ENCODE peak calls at places on chromosomes 4 and X, in five cellular contexts. N is left lung; C is CD8-positive, alpha-beta T cell; Z is osteoblast; O is CD4-positive, alpha-beta T cell. L is an unnamed sample.
A peak's percentile ranks its signal among the peaks of the same experiment; 100 is the strongest.

GRCh38 chr4:111066447-111066846 is 443.6 kb upstream of the PITX2 start:
- DNase-seq in N (no peak), C (no peak), Z (no peak), O (no peak), L (no peak)

GRCh38 chrX:107025538-107025937 is 25.5 kb upstream of the MORC4 start:
- DNase-seq in N (no peak), C (no peak), Z (no peak), O (no peak), L (no peak)

GRCh38 chrX:154607370-154607769 is 11.7 kb downstream of the CTAG1B start:
- DNase-seq in N (no peak), C (no peak), Z (no peak), O (no peak), L (no peak)

GRCh38 chr4:149645790-149646189 is 169.9 kb downstream of the IQCM start:
- DNase-seq in N (no peak), C (no peak), Z (no peak), O (no peak), L (no peak)

GRCh38 chr4:37388672-37389368 is 144.3 kb downstream of the NWD2 start:
- DNase-seq in N (no peak), C (no peak), Z (no peak), O (no peak), L (no peak)

GRCh38 chrX:12378263-12378662 is 240.0 kb downstream of the FRMPD4 start:
- DNase-seq in N (no peak), C (no peak), Z (no peak), O (no peak), L (no peak)

GRCh38 chr4:89273741-89274141 is 33.9 kb downstream of the GPRIN3 start:
- DNase-seq in N (no peak), C (no peak), Z (no peak), O (no peak), L (no peak)

GRCh38 chrX:72297953-72298730 is 7.6 kb downstream of the CITED1 start:
- DNase-seq in N (no peak), C (no peak), Z (peak; percentile 57), O (no peak), L (no peak)

GRCh38 chrX:123732679-123733363 is at the start of gene THOC2:
- DNase-seq in N (peak; percentile 92), C (peak; percentile 81), Z (peak; percentile 92), O (peak; percentile 58), L (peak; percentile 80)

GRCh38 chr4:86011117-86011516 is 348.7 kb downstream of the MAPK10 start:
- DNase-seq in N (no peak), C (no peak), Z (peak; percentile 91), O (no peak), L (no peak)

GRCh38 chr4:4981427-4981826 is 37.8 kb downstream of the CYTL1 start:
- DNase-seq in N (no peak), C (no peak), Z (peak; percentile 84), O (no peak), L (no peak)

GRCh38 chrX:9253211-9253610 is 211.6 kb upstream of the TBL1X start:
- DNase-seq in N (no peak), C (no peak), Z (no peak), O (no peak), L (no peak)

GRCh38 chrX:128106630-128107029 is 54.4 kb upstream of the ACTRT1 start:
- DNase-seq in N (no peak), C (no peak), Z (no peak), O (no peak), L (no peak)

GRCh38 chr4:13670456-13671150 is 43.1 kb upstream of the BOD1L1 start:
- DNase-seq in N (no peak), C (no peak), Z (no peak), O (no peak), L (no peak)

GRCh38 chrX:53071064-53071463 is 11.1 kb upstream of the TSPYL2 start:
- DNase-seq in N (no peak), C (no peak), Z (no peak), O (no peak), L (no peak)

GRCh38 chr4:11503166-11503565 is 74.5 kb upstream of the HS3ST1 start:
- DNase-seq in N (no peak), C (no peak), Z (no peak), O (no peak), L (no peak)

GRCh38 chr4:16767861-16768260 is 130.6 kb downstream of the LDB2 start:
- DNase-seq in N (no peak), C (no peak), Z (no peak), O (no peak), L (no peak)

GRCh38 chrX:2698604-2699003 is 7.5 kb downstream of the CD99 start:
- DNase-seq in N (no peak), C (no peak), Z (no peak), O (no peak), L (no peak)

GRCh38 chr4:46886711-46887110 is 22.3 kb downstream of the COX7B2 start:
- DNase-seq in N (no peak), C (no peak), Z (peak; percentile 55), O (no peak), L (no peak)

GRCh38 chrX:96909291-96909690 is 25.6 kb downstream of the RPA4 start:
- DNase-seq in N (no peak), C (no peak), Z (peak; percentile 13), O (no peak), L (no peak)

GRCh38 chrX:21255207-21255606 is 119.0 kb upstream of the CNKSR2 start:
- DNase-seq in N (no peak), C (no peak), Z (no peak), O (no peak), L (no peak)

GRCh38 chr4:162229670-162230069 is 65.9 kb upstream of the FSTL5 start:
- DNase-seq in N (no peak), C (no peak), Z (no peak), O (no peak), L (no peak)

GRCh38 chrX:104806346-104806745 is 240.3 kb downstream of the IL1RAPL2 start:
- DNase-seq in N (no peak), C (no peak), Z (no peak), O (no peak), L (no peak)

GRCh38 chr4:145307763-145308430 is 127.5 kb upstream of the OTUD4 start:
- DNase-seq in N (no peak), C (no peak), Z (no peak), O (no peak), L (no peak)

GRCh38 chr4:95371457-95372179 is 177.2 kb downstream of the UNC5C start:
- DNase-seq in N (no peak), C (no peak), Z (no peak), O (no peak), L (no peak)

GRCh38 chr4:177441061-177441802 is 1.0 kb downstream of the AGA start:
- DNase-seq in N (no peak), C (peak; percentile 20), Z (peak; percentile 62), O (no peak), L (no peak)

GRCh38 chr4:6562931-6563901 is 11.8 kb upstream of the MAN2B2 start:
- DNase-seq in N (peak; percentile 77), C (no peak), Z (peak; percentile 97), O (no peak), L (no peak)
- H3K27me3 ChIP-seq in N (peaks cover 33% of the 10 kb centered on the region), C (peaks cover 12% of the 10 kb centered on the region), Z (peaks cover 67% of the 10 kb centered on the region), O (peaks cover 64% of the 10 kb centered on the region), L (peaks cover 15% of the 10 kb centered on the region)

DNA sequence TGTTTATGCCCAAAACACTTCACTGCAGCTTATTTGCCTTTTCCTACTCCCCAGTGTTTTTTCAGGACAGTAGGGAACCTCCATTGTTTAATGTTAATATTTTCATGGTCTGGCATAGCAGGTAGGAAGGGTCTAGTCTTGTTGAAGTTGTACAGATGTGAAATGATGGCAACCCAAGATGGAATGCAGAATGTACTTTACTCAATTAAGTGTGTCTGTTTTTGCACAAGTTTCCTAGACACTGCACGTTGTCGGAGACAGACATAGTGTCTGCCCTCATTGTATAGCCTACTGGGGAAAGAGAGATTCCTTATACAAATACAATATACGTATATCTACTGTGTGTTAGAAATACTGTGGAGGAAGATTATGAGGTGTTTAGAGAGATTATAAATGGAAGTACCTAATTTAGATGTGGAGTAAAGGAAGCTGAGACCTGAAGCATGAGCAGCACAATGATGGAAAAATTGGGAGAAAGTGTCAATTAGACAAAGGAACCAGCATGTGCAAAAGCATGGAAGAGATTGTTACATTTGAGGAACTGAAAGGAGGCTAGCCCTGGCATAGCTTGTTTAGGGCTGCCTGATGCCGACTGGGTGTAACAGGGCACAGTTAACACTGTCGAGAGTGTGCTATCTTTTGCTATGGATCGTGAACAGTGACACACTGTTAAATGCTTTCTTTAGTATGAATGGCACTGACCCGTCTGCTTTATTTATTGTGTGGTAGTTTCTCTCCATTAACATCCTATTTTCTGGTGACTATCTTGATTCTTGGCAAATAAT is 18.4 kb downstream of the CPEB2 start:
- DNase-seq in N (no peak), C (no peak), Z (no peak), O (no peak), L (no peak)
- H3K27me3 ChIP-seq in N (no peaks in the 10 kb centered on the region), C (no peaks in the 10 kb centered on the region), Z (no peaks in the 10 kb centered on the region), O (no peaks in the 10 kb centered on the region), L (no peaks in the 10 kb centered on the region)

GRCh38 chrX:632391-633042 is 1.9 kb downstream of the SHOX start:
- DNase-seq in N (no peak), C (no peak), Z (peak; percentile 71), O (no peak), L (no peak)
- H3K27me3 ChIP-seq in N (peaks cover 72% of the 10 kb centered on the region), C (peaks cover 9% of the 10 kb centered on the region), Z (peaks cover 28% of the 10 kb centered on the region), O (peaks cover 66% of the 10 kb centered on the region), L (peaks cover 80% of the 10 kb centered on the region)

GRCh38 chr4:184826315-184827266 is 823 bp upstream of the ACSL1 start:
- DNase-seq in N (peak; percentile 89), C (peak; percentile 66), Z (no peak), O (peak; percentile 45), L (no peak)
- H3K27me3 ChIP-seq in N (no peaks in the 10 kb centered on the region), C (no peaks in the 10 kb centered on the region), Z (no peaks in the 10 kb centered on the region), O (no peaks in the 10 kb centered on the region), L (no peaks in the 10 kb centered on the region)

GRCh38 chr4:114057746-114058145 is 78.3 kb upstream of the ARSJ start:
- DNase-seq in N (no peak), C (no peak), Z (no peak), O (no peak), L (no peak)
- H3K27me3 ChIP-seq in N (no peaks in the 10 kb centered on the region), C (no peaks in the 10 kb centered on the region), Z (no peaks in the 10 kb centered on the region), O (no peaks in the 10 kb centered on the region), L (no peaks in the 10 kb centered on the region)

GRCh38 chrX:114451397-114451796 is 132.5 kb upstream of the HTR2C start:
- DNase-seq in N (no peak), C (no peak), Z (no peak), O (no peak), L (no peak)
- H3K27me3 ChIP-seq in N (peaks cover 12% of the 10 kb centered on the region), C (no peaks in the 10 kb centered on the region), Z (peaks cover 8% of the 10 kb centered on the region), O (no peaks in the 10 kb centered on the region), L (no peaks in the 10 kb centered on the region)

GRCh38 chr4:52664479-52664878 is 5.4 kb upstream of the USP46 start:
- DNase-seq in N (no peak), C (no peak), Z (peak; percentile 46), O (no peak), L (no peak)
- H3K27me3 ChIP-seq in N (no peaks in the 10 kb centered on the region), C (no peaks in the 10 kb centered on the region), Z (peaks cover 2% of the 10 kb centered on the region), O (no peaks in the 10 kb centered on the region), L (no peaks in the 10 kb centered on the region)

DNA sequence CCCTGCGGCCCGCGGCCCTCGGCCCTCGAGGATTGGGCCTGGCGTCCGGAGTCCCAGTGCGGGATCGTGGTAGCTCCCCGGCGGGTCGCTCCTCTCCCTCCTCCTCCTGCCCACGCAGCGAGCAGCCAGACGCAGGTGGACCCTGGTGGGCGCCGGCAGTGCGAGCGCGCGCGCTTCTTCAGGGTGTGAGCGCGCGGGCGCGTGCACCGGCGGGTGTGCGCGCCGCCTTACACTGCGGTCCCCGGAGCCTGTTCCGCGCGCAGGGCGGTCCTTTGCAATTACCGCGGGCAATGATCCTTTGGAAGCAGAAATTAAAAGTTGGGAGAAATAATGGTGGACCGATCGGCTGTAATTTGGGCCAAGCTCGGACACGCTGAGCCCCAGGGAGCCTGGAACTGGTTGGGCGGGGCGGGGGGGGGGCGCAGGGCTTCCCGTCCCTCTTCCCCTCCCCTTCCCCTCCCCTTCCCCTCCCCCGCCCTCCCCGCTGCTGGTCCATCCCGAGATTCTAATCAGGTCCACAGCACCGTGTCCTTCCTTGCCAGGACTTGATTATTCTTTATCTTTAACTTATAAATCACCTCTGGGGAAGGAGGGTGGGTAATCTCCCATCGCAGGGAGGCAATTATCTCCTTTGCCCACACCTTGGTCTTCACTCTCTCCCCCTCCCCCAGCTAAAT is 1.6 kb upstream of the NKX1-1 start:
- DNase-seq in N (peak; percentile 28), C (no peak), Z (peak; percentile 83), O (no peak), L (no peak)
- H3K27me3 ChIP-seq in N (peaks cover 95% of the 10 kb centered on the region), C (peaks cover 18% of the 10 kb centered on the region), Z (peaks cover 51% of the 10 kb centered on the region), O (peaks cover 73% of the 10 kb centered on the region), L (peaks cover 84% of the 10 kb centered on the region)